ENCODE peak calls at places on chromosomes 1 and 21, in six cellular contexts. D is CD4-positive, alpha-beta memory T cell; I is CD8-positive, alpha-beta T cell; O is cardiac fibroblast; M is cardiac muscle cell; W is choroid plexus epithelial cell. J is an unnamed sample.

GRCh38 chr1:10656431-10656830 is 140.0 kb downstream of the CASZ1 start:
- DNase-seq in D (no peak), W (no peak), M (no peak), I (no peak), O (no peak), J (no peak)

GRCh38 chr1:174769961-174770549 is 229.7 kb upstream of the CACYBP start:
- DNase-seq in M (peak), W (peak), D (peak), I (no peak), O (peak), J (no peak)

GRCh38 chr1:200429221-200429751 is 19.4 kb upstream of the ZNF281 start:
- DNase-seq in O (peak), I (no peak), W (peak), D (no peak), M (no peak), J (no peak)

GRCh38 chr1:192489748-192490147 is 85.8 kb upstream of the RGS1 start:
- DNase-seq in O (peak), I (peak), D (no peak), M (peak), W (peak), J (no peak)

GRCh38 chr1:99250724-99251123 is 13.6 kb upstream of the PLPPR4 start:
- DNase-seq in O (no peak), D (no peak), I (no peak), W (no peak), M (no peak), J (no peak)

GRCh38 chr1:50917128-50917795 is 42.8 kb downstream of the FAF1 start:
- DNase-seq in O (no peak), D (no peak), I (no peak), M (no peak), W (no peak), J (no peak)

GRCh38 chr21:43597052-43597451 is 62.2 kb downstream of the HSF2BP start:
- DNase-seq in W (peak), I (no peak), M (no peak), D (no peak), O (peak), J (no peak)

GRCh38 chr1:204971700-204972336 is 71.2 kb upstream of the CNTN2 start:
- DNase-seq in D (no peak), O (peak), M (no peak), W (peak), I (no peak), J (no peak)

GRCh38 chr1:7227654-7228053 is 442.4 kb downstream of the CAMTA1 start:
- DNase-seq in I (no peak), O (no peak), M (no peak), D (no peak), W (no peak), J (peak)

GRCh38 chr1:9384751-9385245 is 92.1 kb downstream of the SPSB1 start:
- DNase-seq in W (no peak), O (no peak), M (no peak), I (no peak), D (no peak), J (peak)

GRCh38 chr1:165367375-165367993 is 11.0 kb upstream of the LMX1A start:
- DNase-seq in W (peak), O (peak), D (peak), I (peak), M (peak), J (no peak)

GRCh38 chr1:99737016-99737415 is 29.4 kb downstream of the FRRS1 start:
- DNase-seq in O (peak), I (no peak), D (no peak), M (peak), W (peak), J (no peak)

GRCh38 chr1:235093013-235093618 is 35.5 kb downstream of the TOMM20 start:
- DNase-seq in W (peak), D (no peak), M (peak), I (no peak), O (peak), J (peak)

GRCh38 chr1:25433389-25434186 is 2.9 kb downstream of the MACO1 start:
- DNase-seq in I (no peak), W (peak), D (no peak), O (peak), M (no peak), J (no peak)

GRCh38 chr1:166080965-166081870 is 85.6 kb downstream of the FAM78B start:
- DNase-seq in W (no peak), D (no peak), O (no peak), M (no peak), I (no peak), J (no peak)

DNA sequence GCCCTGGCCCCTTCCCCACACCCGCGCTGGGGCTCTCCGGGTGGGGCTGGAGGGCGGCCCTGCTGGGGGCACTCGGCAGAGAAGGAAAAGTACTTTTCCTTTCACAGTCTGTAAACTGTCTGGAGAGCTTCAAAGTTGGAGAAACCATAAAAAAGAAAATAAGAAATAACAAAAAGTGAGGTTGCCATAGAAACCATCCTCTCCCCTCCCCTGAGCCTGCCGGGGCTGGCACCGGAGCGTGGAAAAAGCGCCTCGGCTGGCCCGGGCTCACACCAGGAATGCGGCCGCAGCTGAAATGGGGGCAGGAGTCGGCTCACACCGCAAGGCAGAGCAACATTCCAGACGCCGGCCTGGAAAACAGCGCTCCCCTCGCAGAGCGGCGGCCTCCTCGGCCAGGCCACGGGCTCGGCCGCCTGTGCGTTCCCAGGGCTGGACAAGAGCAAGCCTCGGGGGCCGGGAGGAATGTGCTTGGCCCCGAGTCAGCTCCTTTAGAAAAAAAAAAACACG is 69.2 kb downstream of the MORN1 start:
- DNase-seq in W (peak), D (no peak), O (peak), I (no peak), M (peak), J (peak)
- H3K4me3 ChIP-seq in W (peak), D (no peak), O (no peak), I (no peak), M (no peak), J (no peak)

GRCh38 chr1:201945863-201946223 is 505 bp downstream of the LMOD1 start:
- DNase-seq in O (no peak), M (no peak), W (no peak), D (no peak), I (no peak), J (no peak)

GRCh38 chr1:201944002-201944401 is 2.3 kb downstream of the LMOD1 start:
- DNase-seq in D (no peak), O (no peak), M (no peak), W (no peak), I (no peak), J (no peak)

GRCh38 chr1:201946224-201946908 is at the start of gene LMOD1:
- DNase-seq in D (no peak), I (no peak), M (peak), W (peak), O (peak), J (peak)

GRCh38 chr1:201945157-201945556 is 1.2 kb downstream of the LMOD1 start:
- DNase-seq in M (peak), D (no peak), I (no peak), O (no peak), W (no peak), J (no peak)

DNA sequence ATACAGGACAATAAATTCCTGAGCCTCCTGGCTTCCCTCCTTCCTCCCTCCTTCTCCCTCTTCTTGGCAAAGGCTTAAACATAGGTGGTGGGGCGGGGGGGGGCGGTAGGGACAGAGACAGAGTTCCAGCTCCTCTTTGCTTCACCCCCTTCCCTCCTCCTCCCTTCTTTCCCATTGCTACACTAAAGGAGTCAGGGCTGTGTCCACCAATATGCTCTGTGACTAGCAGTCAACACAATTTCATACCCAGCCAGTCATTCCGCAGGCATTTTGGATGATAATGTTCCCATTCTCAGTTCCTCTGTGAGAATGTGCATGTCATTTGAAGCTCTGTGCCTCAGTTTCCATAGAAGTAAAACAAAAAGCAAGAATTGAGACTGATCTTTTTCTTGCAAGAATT is 1.7 kb downstream of the LMOD1 start:
- DNase-seq in M (no peak), D (no peak), I (no peak), O (no peak), W (no peak), J (no peak)
- H3K4me3 ChIP-seq in M (peak), D (no peak), I (no peak), O (no peak), W (no peak), J (peak)

GRCh38 chr1:54365020-54365797 is 41.0 kb downstream of the SSBP3 start:
- DNase-seq in I (no peak), O (no peak), D (no peak), M (no peak), W (no peak), J (no peak)
- H3K4me3 ChIP-seq in I (no peak), O (no peak), D (no peak), M (no peak), W (no peak), J (no peak)

GRCh38 chr21:30676737-30677136 is 34.1 kb downstream of the KRTAP20-3 start:
- DNase-seq in M (no peak), I (no peak), W (no peak), D (no peak), O (no peak), J (no peak)

GRCh38 chr21:30668776-30669175 is 26.1 kb downstream of the KRTAP20-3 start:
- DNase-seq in W (no peak), O (no peak), M (no peak), D (no peak), I (no peak), J (no peak)

DNA sequence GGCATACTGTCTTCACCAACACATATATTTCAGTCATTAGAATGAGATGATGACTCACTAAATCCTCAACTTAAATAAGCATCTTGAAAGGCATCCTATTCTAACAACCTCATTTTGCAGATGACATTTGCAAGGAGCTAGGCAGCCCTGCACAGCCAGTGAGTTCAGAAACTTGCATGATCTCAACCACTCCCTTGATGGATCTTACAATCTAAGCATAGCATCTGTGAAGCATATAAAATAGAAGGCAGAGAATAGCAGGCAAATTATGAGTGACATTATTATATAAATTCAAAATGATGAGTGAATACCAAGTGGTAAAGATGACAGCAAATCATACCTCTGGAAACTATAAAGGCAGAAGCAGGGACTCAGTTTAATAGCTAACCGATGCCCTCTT is 31.6 kb downstream of the KRTAP20-3 start:
- DNase-seq in I (no peak), D (no peak), O (no peak), W (no peak), M (no peak), J (no peak)
- H3K4me3 ChIP-seq in I (no peak), D (no peak), O (no peak), W (no peak), M (no peak), J (no peak)

GRCh38 chr21:40839551-40839950 is 7.4 kb downstream of the DSCAM start:
- DNase-seq in I (no peak), D (no peak), M (peak), O (no peak), W (no peak), J (no peak)
- H3K4me3 ChIP-seq in I (no peak), D (no peak), M (no peak), O (no peak), W (no peak), J (no peak)

DNA sequence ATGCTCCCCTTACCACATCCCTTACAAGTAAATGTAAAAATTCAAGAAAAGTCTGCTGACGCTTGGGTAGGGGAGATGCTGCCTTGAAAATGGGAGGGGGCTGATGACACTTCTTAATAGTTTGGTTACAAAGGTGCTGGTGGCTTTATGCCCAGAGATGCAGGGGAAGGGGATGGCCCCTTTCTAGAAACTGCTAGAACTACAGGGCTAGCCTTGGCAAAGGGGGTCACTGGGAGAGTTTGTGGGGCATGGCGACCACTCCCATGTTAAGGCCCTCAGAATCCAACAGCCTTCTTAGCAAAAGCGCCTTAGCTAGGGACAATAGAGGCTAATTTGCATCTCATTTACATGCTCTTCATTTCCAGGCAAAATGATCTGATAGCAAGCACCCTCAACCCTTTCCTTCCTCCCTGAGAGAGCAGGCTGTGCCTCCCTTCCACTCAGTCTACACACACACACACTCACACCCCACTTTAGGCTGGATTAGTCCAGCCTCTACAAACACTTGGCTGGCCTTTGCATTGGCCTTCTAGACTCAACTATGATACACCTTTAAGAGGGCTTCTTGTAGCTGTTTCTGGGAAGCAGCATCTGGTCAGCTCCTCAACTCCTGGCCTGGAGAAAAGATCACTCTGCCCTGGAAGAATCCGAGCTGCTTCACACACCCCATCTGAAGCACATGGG is 1.8 kb downstream of the SEMA6C start:
- DNase-seq in M (peak), W (peak), D (no peak), O (peak), I (no peak), J (peak)
- H3K4me3 ChIP-seq in M (peak), W (peak), D (no peak), O (no peak), I (no peak), J (no peak)

J was measured in upper lobe of left lung.